ENCODE peak calls at places on chromosomes 2 and 18, in four cellular contexts. T is K562, E is H1, Y is GM12878. U is an unnamed sample.
A peak's percentile ranks its signal among the peaks of the same experiment; 100 is the strongest.

GRCh38 chr2:208128136-208128535 is 1.5 kb downstream of the CRYGC start:
- DNase-seq in T (no peak), E (no peak), Y (no peak), U (no peak)

GRCh38 chr2:191917430-191917881 is 70.6 kb upstream of the CAVIN2 start:
- DNase-seq in T (no peak), E (no peak), Y (no peak), U (peak; percentile 79)

GRCh38 chr18:61991201-61991600 is 98.4 kb upstream of the RNF152 start:
- DNase-seq in T (no peak), E (no peak), Y (no peak), U (no peak)

GRCh38 chr2:79511320-79511951 is 1.4 kb upstream of the CTNNA2 start:
- DNase-seq in T (peak; percentile 5), E (peak; percentile 47), Y (no peak), U (peak; percentile 61)

GRCh38 chr18:2657043-2657512 is 1.6 kb downstream of the SMCHD1 start:
- DNase-seq in T (no peak), E (no peak), Y (no peak), U (no peak)

GRCh38 chr18:61901334-61901986 is 8.7 kb upstream of the RNF152 start:
- DNase-seq in T (peak; percentile 58), E (no peak), Y (peak; percentile 7), U (peak; percentile 35)

GRCh38 chr2:140863713-140864112 is 1267.1 kb downstream of the LRP1B start:
- DNase-seq in T (peak; percentile 9), E (no peak), Y (peak; percentile 13), U (peak; percentile 51)

GRCh38 chr2:127142663-127143630 is 36.0 kb upstream of the BIN1 start:
- DNase-seq in T (no peak), E (no peak), Y (no peak), U (no peak)

GRCh38 chr2:216350214-216350789 is 22.0 kb downstream of the MARCHF4 start:
- DNase-seq in T (peak; percentile 17), E (no peak), Y (no peak), U (no peak)

GRCh38 chr2:66578067-66578852 is 143.3 kb downstream of the MEIS1 start:
- DNase-seq in T (no peak), E (no peak), Y (no peak), U (no peak)

GRCh38 chr2:27903018-27903417 is 12.5 kb downstream of the BABAM2 start:
- DNase-seq in T (no peak), E (no peak), Y (no peak), U (no peak)

GRCh38 chr2:9768388-9768787 is 74.9 kb upstream of the TAF1B start:
- DNase-seq in T (peak; percentile 59), E (peak; percentile 43), Y (no peak), U (peak; percentile 47)

GRCh38 chr2:96146881-96147592 is 1.8 kb upstream of the DUSP2 start:
- DNase-seq in T (no peak), E (no peak), Y (no peak), U (no peak)

GRCh38 chr2:240310201-240310600 is 125.3 kb upstream of the GPC1 start:
- DNase-seq in T (no peak), E (no peak), Y (no peak), U (no peak)

GRCh38 chr18:55833543-55833942 is 245.6 kb upstream of the TCF4 start:
- DNase-seq in T (no peak), E (no peak), Y (no peak), U (no peak)

GRCh38 chr2:23549051-23549450 is 164.1 kb downstream of the KLHL29 start:
- DNase-seq in T (no peak), E (no peak), Y (no peak), U (no peak)

GRCh38 chr18:28359177-28359576 is 182.2 kb upstream of the CDH2 start:
- DNase-seq in T (no peak), E (no peak), Y (no peak), U (no peak)

GRCh38 chr2:63790491-63790890 is 51.2 kb upstream of the UGP2 start:
- DNase-seq in T (no peak), E (no peak), Y (no peak), U (no peak)

GRCh38 chr2:160220545-160221009 is 20.5 kb upstream of the ITGB6 start:
- DNase-seq in T (no peak), E (no peak), Y (no peak), U (no peak)

GRCh38 chr2:119338826-119339561 is 27.6 kb downstream of the C2orf76 start:
- DNase-seq in T (peak; percentile 72), E (no peak), Y (peak; percentile 48), U (no peak)

GRCh38 chr2:162926907-162927306 is 88.3 kb upstream of the KCNH7 start:
- DNase-seq in T (no peak), E (no peak), Y (no peak), U (no peak)

GRCh38 chr2:143754732-143755131 is 625.5 kb downstream of the ARHGAP15 start:
- DNase-seq in T (no peak), E (no peak), Y (no peak), U (no peak)

GRCh38 chr2:42905341-42906114 is 113.1 kb upstream of the HAAO start:
- DNase-seq in T (peak; percentile 8), E (no peak), Y (no peak), U (peak; percentile 29)

GRCh38 chr2:38203455-38203810 is 127.5 kb upstream of the CYP1B1 start:
- DNase-seq in T (no peak), E (no peak), Y (no peak), U (no peak)

GRCh38 chr2:73018188-73018825 is 53.2 kb downstream of the SFXN5 start:
- DNase-seq in T (no peak), E (no peak), Y (no peak), U (no peak)

GRCh38 chr2:184577741-184578140 is 20.6 kb upstream of the ZNF804A start:
- DNase-seq in T (no peak), E (no peak), Y (no peak), U (no peak)

GRCh38 chr2:3202926-3203325 is 174.7 kb downstream of the EIPR1 start:
- DNase-seq in T (no peak), E (no peak), Y (no peak), U (no peak)

GRCh38 chr18:44341759-44342158 is 338.9 kb upstream of the SETBP1 start:
- DNase-seq in T (no peak), E (no peak), Y (no peak), U (no peak)

GRCh38 chr2:101359436-101359835 is 27.9 kb downstream of the CREG2 start:
- DNase-seq in T (no peak), E (no peak), Y (no peak), U (no peak)

GRCh38 chr2:230932556-230933511 is 7.8 kb upstream of the GPR55 start:
- DNase-seq in T (no peak), E (no peak), Y (no peak), U (no peak)

DNA sequence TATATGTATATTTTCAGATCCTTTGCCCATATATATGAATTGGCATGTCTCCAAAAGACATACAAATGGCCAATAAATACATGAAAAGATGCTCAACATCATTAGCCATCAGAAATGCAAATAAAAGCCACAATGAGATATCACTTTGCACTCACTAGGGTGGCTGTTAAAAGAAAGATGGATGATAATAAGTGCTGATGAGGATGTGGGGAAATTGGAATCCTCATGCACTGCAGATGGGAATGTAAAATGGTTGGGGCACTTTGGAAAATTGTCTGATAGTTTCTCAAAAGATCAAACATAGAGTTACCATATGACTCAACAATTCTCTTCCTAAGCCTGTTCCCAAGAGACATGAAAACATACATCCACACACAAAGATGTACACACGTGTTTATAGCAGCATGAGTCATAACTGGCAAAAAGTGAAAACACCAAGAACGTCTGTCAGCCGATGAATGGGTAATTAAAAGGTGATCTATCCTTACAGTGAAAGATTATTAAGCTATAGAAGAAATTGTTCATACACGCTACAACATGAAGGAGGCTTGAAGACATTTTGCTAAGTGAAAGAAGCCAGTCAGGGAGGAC is 19.7 kb downstream of the NGEF start:
- DNase-seq in T (no peak), E (no peak), Y (no peak), U (no peak)
- H4K20me1 ChIP-seq in T (no peaks in the 10 kb centered on the region), E (no peaks in the 10 kb centered on the region), Y (no peaks in the 10 kb centered on the region), U (no peaks in the 10 kb centered on the region)

GRCh38 chr2:74534411-74534810 is 4.7 kb downstream of the HTRA2 start:
- DNase-seq in T (no peak), E (no peak), Y (no peak), U (no peak)
- H3K4me2 ChIP-seq in T (no peak overlapping the region), E (no peak overlapping the region), Y (no peak overlapping the region), U (no peak overlapping the region)

GRCh38 chr2:133976659-133977058 is 277.2 kb upstream of the MGAT5 start:
- DNase-seq in T (no peak), E (no peak), Y (no peak), U (no peak)
- TF ChIP-seq HDAC6 in T (no peak), E (no peak), Y (no peak), U (no peak)

DNA sequence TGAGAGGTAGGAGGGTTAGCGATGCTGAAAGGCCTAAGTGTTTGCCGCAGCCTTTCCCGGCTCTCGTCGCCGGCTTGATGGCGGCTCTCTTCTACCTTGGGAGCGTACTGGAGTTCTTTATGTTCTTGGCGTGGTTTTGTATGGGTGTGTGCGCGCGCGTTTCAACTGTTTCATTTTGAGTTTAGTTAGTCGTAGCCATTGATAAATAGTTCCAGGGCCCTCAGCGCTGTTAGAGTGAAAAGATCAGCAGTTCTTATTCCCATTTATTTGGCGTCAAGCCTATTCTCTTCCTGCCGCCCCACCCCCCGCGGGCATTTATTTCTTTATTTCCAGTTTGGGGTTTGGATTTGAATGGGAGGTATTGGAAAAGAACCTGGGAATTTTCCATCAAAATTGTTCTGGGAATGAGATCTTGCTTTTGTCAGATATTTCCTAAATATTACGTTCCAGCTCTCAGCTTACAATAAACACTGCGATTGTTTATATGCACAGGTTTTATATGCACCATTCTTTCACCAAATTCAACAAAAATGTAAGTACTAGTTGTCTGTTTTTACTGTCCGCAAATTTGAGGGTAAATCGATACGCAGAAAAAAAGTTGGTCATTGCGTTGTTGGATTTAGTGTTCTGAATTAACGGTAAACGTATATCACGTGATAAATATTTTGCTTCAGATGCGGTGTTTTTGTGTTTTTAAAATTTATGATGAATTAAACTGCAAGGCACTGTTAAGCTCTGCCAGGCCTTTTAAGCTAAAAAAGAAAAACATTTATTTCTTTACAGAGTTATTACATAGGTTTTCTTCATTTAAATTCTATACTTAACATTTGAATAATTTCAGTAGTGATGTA is 963 bp downstream of the CCNT2 start:
- DNase-seq in T (no peak), E (no peak), Y (no peak), U (no peak)
- H4K20me1 ChIP-seq in T (peaks cover 6% of the 10 kb centered on the region), E (peaks cover 4% of the 10 kb centered on the region), Y (no peaks in the 10 kb centered on the region), U (peaks cover 51% of the 10 kb centered on the region)

DNA sequence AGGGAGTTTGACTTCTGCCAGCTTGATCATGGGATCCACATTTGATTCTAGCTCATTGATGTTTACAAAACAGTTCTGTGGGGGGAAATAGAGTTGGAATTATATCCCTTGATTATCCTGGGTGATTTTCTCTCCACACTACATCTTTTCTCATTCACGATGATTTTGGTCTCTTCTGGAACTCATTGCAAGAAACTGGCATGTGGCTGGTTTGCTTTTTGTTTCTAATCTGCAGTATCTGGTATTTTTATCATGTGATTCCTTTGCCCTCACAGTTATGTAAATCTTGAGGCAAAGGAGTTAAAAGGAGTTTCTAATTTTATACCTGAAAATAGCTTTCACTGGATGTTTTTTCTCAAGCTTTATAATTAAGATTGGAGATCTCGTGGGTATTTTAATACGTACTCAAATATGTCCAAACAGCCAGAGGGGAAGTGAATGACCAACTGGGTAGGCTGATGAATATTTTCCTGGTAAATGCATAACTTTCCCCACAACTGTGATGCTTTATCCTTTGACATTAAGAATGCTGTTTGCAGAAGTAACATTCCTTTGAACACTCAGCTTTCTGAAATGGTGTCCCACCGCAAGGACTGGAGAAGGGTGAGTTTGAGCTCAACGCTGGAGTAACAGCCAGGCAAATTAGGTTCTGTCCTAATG is 502.9 kb upstream of the ZEB2 start:
- DNase-seq in T (no peak), E (no peak), Y (no peak), U (no peak)
- H3K4me2 ChIP-seq in T (no peak overlapping the region), E (no peak overlapping the region), Y (no peak overlapping the region), U (no peak overlapping the region)

GRCh38 chr18:58183226-58183625 is 139.2 kb downstream of the NEDD4L start:
- DNase-seq in T (no peak), E (no peak), Y (no peak), U (no peak)
- TF ChIP-seq HDAC6 in T (no peak), E (no peak), Y (no peak), U (no peak)